ENCODE peak calls at places on chromosomes 7 and 10, in ten cellular contexts. I is left lung, T is psoas muscle, V is left ventricle myocardium inferior, D is stomach, E is epithelial cell of esophagus, Q is transverse colon, Z is BJ, G is endothelial cell, P is AG09309. B is an unnamed sample.

GRCh38 chr7:150910996-150911422 is 58.7 kb downstream of the AOC1 start:
- DNase-seq in I (no peak), T (no peak), V (no peak), D (no peak), E (no peak), Q (no peak), Z (no peak), G (no peak), P (no peak), B (no peak)

GRCh38 chr10:126011995-126012394 is 115.6 kb downstream of the FANK1 start:
- DNase-seq in I (no peak), T (no peak), V (no peak), D (no peak), E (no peak), Q (no peak), Z (no peak), G (no peak), P (no peak), B (no peak)

GRCh38 chr7:1965579-1966294 is 267.0 kb downstream of the MAD1L1 start:
- DNase-seq in I (peak), T (peak), V (peak), D (no peak), E (no peak), Q (no peak), Z (no peak), G (no peak), P (no peak), B (no peak)

GRCh38 chr10:19546224-19546623 is 270.0 kb upstream of the PLXDC2 start:
- DNase-seq in I (no peak), T (no peak), V (no peak), D (no peak), E (no peak), Q (no peak), Z (no peak), G (no peak), P (no peak), B (no peak)

GRCh38 chr10:131748191-131748590 is 152.6 kb upstream of the PPP2R2D start:
- DNase-seq in I (no peak), T (no peak), V (no peak), D (no peak), E (no peak), Q (no peak), Z (no peak), G (no peak), P (no peak), B (no peak)

GRCh38 chr7:105277341-105277740 is 111.4 kb downstream of the SRPK2 start:
- DNase-seq in I (no peak), T (no peak), V (no peak), D (no peak), E (peak), Q (no peak), Z (no peak), G (no peak), P (no peak), B (no peak)

GRCh38 chr7:30778246-30779025 is 7.2 kb downstream of the MINDY4 start:
- DNase-seq in I (no peak), T (peak), V (no peak), D (no peak), E (no peak), Q (no peak), Z (peak), G (no peak), P (peak), B (no peak)

GRCh38 chr7:45215611-45216062 is 58.0 kb downstream of the RAMP3 start:
- DNase-seq in I (no peak), T (no peak), V (no peak), D (no peak), E (no peak), Q (no peak), Z (no peak), G (no peak), P (no peak), B (no peak)

GRCh38 chr10:125363776-125364175 is 203.4 kb upstream of the CTBP2 start:
- DNase-seq in I (no peak), T (no peak), V (no peak), D (no peak), E (no peak), Q (no peak), Z (no peak), G (no peak), P (no peak), B (no peak)

GRCh38 chr7:96217147-96217546 is 104.8 kb downstream of the SLC25A13 start:
- DNase-seq in I (no peak), T (no peak), V (no peak), D (no peak), E (no peak), Q (no peak), Z (no peak), G (no peak), P (no peak), B (no peak)

GRCh38 chr7:107486041-107486440 is 16.2 kb downstream of the GPR22 start:
- DNase-seq in I (no peak), T (no peak), V (no peak), D (no peak), E (no peak), Q (no peak), Z (no peak), G (no peak), P (no peak), B (no peak)

GRCh38 chr7:35015346-35015859 is 21.9 kb downstream of the DPY19L1 start:
- DNase-seq in I (no peak), T (no peak), V (no peak), D (no peak), E (no peak), Q (no peak), Z (no peak), G (no peak), P (no peak), B (no peak)

GRCh38 chr10:26807532-26807931 is 53.2 kb downstream of the ABI1 start:
- DNase-seq in I (no peak), T (no peak), V (no peak), D (no peak), E (no peak), Q (no peak), Z (no peak), G (no peak), P (no peak), B (no peak)

GRCh38 chr7:141666071-141666470 is 35.9 kb downstream of the DENND11 start:
- DNase-seq in I (no peak), T (no peak), V (no peak), D (no peak), E (no peak), Q (no peak), Z (no peak), G (no peak), P (no peak), B (no peak)

GRCh38 chr10:25059990-25060389 is 43.6 kb downstream of the THNSL1 start:
- DNase-seq in I (peak), T (peak), V (peak), D (peak), E (peak), Q (peak), Z (no peak), G (no peak), P (peak), B (no peak)

GRCh38 chr7:140209866-140210609 is 33.3 kb upstream of the KDM7A start:
- DNase-seq in I (peak), T (no peak), V (peak), D (peak), E (no peak), Q (peak), Z (no peak), G (no peak), P (no peak), B (no peak)

GRCh38 chr10:101001225-101002035 is 1.8 kb downstream of the LZTS2 start:
- DNase-seq in I (peak), T (peak), V (peak), D (peak), E (peak), Q (peak), Z (peak), G (no peak), P (peak), B (peak)

GRCh38 chr7:117873056-117873932 is at the start of gene CTTNBP2:
- DNase-seq in I (peak), T (peak), V (peak), D (peak), E (peak), Q (peak), Z (no peak), G (peak), P (peak), B (peak)

GRCh38 chr7:96674565-96674964 is 35.1 kb downstream of the SEM1 start:
- DNase-seq in I (no peak), T (no peak), V (no peak), D (no peak), E (no peak), Q (no peak), Z (no peak), G (no peak), P (no peak), B (no peak)

GRCh38 chr10:90788987-90789386 is 68.9 kb downstream of the HTR7 start:
- DNase-seq in I (no peak), T (no peak), V (no peak), D (no peak), E (no peak), Q (no peak), Z (no peak), G (no peak), P (no peak), B (no peak)

GRCh38 chr10:34432589-34432988 is 382.5 kb downstream of the PARD3 start:
- DNase-seq in I (no peak), T (no peak), V (no peak), D (no peak), E (peak), Q (no peak), Z (no peak), G (no peak), P (no peak), B (no peak)

GRCh38 chr10:18104223-18104872 is 35.9 kb upstream of the CACNB2 start:
- DNase-seq in I (no peak), T (peak), V (peak), D (peak), E (peak), Q (peak), Z (no peak), G (peak), P (no peak), B (peak)

GRCh38 chr10:72073677-72074412 is 14.5 kb downstream of the SPOCK2 start:
- DNase-seq in I (no peak), T (no peak), V (no peak), D (no peak), E (no peak), Q (no peak), Z (no peak), G (no peak), P (no peak), B (no peak)

GRCh38 chr10:72072046-72072445 is 16.3 kb downstream of the SPOCK2 start:
- DNase-seq in I (no peak), T (no peak), V (no peak), D (no peak), E (no peak), Q (no peak), Z (no peak), G (no peak), P (no peak), B (no peak)

GRCh38 chr10:72069751-72070501 is 18.4 kb downstream of the SPOCK2 start:
- DNase-seq in I (no peak), T (no peak), V (no peak), D (no peak), E (no peak), Q (no peak), Z (no peak), G (no peak), P (no peak), B (peak)

GRCh38 chr10:72074413-72075183 is 13.8 kb downstream of the SPOCK2 start:
- DNase-seq in I (no peak), T (no peak), V (no peak), D (no peak), E (no peak), Q (no peak), Z (no peak), G (no peak), P (no peak), B (no peak)

DNA sequence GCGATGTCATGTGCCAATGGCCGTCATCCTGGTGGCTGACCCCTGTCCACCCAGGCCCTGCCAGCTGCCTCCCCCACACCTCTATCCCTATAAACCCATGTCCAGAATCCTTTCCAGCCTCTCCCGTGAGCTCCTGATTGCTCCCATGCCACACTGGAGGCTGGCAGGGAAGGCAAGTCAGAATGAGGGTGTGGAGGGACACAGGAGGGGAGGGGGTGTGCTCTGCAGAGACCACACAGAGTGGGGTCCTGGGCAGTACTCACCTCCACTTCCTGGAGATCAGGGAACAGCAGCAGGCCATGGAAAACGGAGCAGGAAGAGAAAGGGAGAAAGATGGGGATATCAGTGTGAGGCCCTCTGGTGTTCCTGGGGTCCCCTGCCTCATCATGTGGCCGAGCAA is 15.7 kb downstream of the SPOCK2 start:
- DNase-seq in I (no peak), T (no peak), V (no peak), D (no peak), E (no peak), Q (no peak), Z (no peak), G (no peak), P (no peak), B (no peak)
- TF ChIP-seq CTCF in I (no peak), T (no peak), V (no peak), D (no peak), E (no peak), Q (no peak), Z (no peak), G (no peak), P (no peak), B (no peak)

GRCh38 chr7:148932-149855 is 43.2 kb upstream of the FAM20C start:
- DNase-seq in I (peak), T (peak), V (peak), D (peak), E (peak), Q (peak), Z (peak), G (peak), P (peak), B (peak)
- TF ChIP-seq CTCF in I (no peak), T (no peak), V (no peak), D (peak), E (no peak), Q (no peak), Z (no peak), G (no peak), P (no peak), B (no peak)

DNA sequence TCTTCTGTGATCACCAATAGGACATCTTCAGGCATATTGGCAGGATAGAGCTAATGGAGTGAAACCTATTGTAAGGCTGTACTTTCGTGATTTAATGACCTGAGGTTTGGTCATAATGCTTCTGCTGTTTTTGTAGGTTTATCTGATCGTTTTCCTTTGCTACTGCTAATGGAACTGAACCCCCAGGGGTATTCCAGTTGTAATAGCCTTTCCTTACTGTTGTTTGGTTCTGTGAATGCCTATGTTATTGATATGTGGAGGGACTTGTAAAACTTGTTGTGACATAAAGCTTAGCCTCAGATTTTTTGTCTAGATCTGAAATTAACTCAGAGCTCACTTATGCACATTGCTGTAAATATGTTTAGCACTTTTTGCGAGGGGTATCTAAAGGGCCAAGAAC is 10.9 kb upstream of the VWA2 start:
- DNase-seq in I (no peak), T (no peak), V (no peak), D (no peak), E (no peak), Q (no peak), Z (no peak), G (no peak), P (no peak), B (no peak)
- TF ChIP-seq CTCF in I (no peak), T (no peak), V (no peak), D (no peak), E (no peak), Q (no peak), Z (no peak), G (no peak), P (no peak), B (no peak)

GRCh38 chr10:43822509-43823236 is 174.0 kb upstream of the ZNF32 start:
- DNase-seq in I (no peak), T (no peak), V (no peak), D (no peak), E (no peak), Q (no peak), Z (no peak), G (no peak), P (no peak), B (no peak)
- TF ChIP-seq CTCF in I (no peak), T (no peak), V (no peak), D (no peak), E (no peak), Q (no peak), Z (no peak), G (no peak), P (no peak), B (no peak)

GRCh38 chr7:84912993-84913635 is 273.7 kb downstream of the SEMA3D start:
- DNase-seq in I (no peak), T (no peak), V (no peak), D (no peak), E (peak), Q (no peak), Z (no peak), G (no peak), P (no peak), B (no peak)

GRCh38 chr7:84916161-84916560 is 270.7 kb downstream of the SEMA3D start:
- DNase-seq in I (no peak), T (no peak), V (no peak), D (no peak), E (no peak), Q (no peak), Z (no peak), G (no peak), P (no peak), B (no peak)

GRCh38 chr7:84912537-84912936 is 274.3 kb downstream of the SEMA3D start:
- DNase-seq in I (no peak), T (no peak), V (no peak), D (no peak), E (no peak), Q (no peak), Z (no peak), G (no peak), P (no peak), B (no peak)

GRCh38 chr7:84913731-84914130 is 273.1 kb downstream of the SEMA3D start:
- DNase-seq in I (no peak), T (no peak), V (no peak), D (no peak), E (peak), Q (no peak), Z (peak), G (no peak), P (no peak), B (no peak)

GRCh38 chr7:84914598-84914997 is 272.3 kb downstream of the SEMA3D start:
- DNase-seq in I (no peak), T (no peak), V (no peak), D (no peak), E (peak), Q (no peak), Z (no peak), G (no peak), P (no peak), B (no peak)
- TF ChIP-seq CTCF in I (no peak), T (no peak), V (peak), D (no peak), E (peak), Q (no peak), Z (no peak), G (no peak), P (no peak), B (no peak)

GRCh38 chr7:134458341-134458805 is 527 bp downstream of the AKR1B1 start:
- DNase-seq in I (peak), T (peak), V (peak), D (peak), E (peak), Q (peak), Z (no peak), G (peak), P (no peak), B (peak)
- TF ChIP-seq CTCF in I (no peak), T (no peak), V (peak), D (no peak), E (peak), Q (peak), Z (peak), G (no peak), P (peak), B (no peak)

DNA sequence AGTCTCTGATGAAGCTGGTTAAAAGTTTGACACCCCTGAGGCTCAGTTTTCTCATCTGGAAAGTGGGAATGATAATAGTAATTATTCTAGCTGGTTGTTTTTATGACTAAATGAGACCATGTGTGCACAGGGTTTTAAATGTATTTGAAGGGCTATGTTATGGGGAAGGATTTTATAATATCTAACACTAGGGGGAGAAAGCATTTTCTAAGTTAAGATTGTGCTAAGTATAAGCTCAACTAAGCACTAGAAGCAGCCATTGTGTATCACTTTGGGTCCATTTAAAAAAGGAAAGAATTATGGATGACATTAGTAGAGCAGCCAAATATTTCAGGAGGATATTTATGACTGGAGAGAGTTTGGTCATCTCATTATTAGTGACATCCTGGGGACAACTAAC is 49.5 kb upstream of the CREB5 start:
- DNase-seq in I (no peak), T (no peak), V (no peak), D (no peak), E (no peak), Q (no peak), Z (no peak), G (no peak), P (no peak), B (no peak)
- TF ChIP-seq CTCF in I (no peak), T (no peak), V (no peak), D (no peak), E (no peak), Q (no peak), Z (peak), G (no peak), P (peak), B (no peak)

GRCh38 chr7:4439444-4439843 is 242.7 kb upstream of the FOXK1 start:
- DNase-seq in I (no peak), T (no peak), V (no peak), D (no peak), E (no peak), Q (no peak), Z (no peak), G (no peak), P (no peak), B (no peak)
- TF ChIP-seq CTCF in I (no peak), T (no peak), V (no peak), D (no peak), E (no peak), Q (no peak), Z (no peak), G (no peak), P (no peak), B (no peak)

GRCh38 chr7:73342645-73343044 is 14.7 kb downstream of the FKBP6 start:
- DNase-seq in I (no peak), T (no peak), V (no peak), D (peak), E (peak), Q (no peak), Z (no peak), G (peak), P (no peak), B (no peak)
- TF ChIP-seq CTCF in I (no peak), T (peak), V (peak), D (peak), E (peak), Q (peak), Z (peak), G (no peak), P (peak), B (peak)

DNA sequence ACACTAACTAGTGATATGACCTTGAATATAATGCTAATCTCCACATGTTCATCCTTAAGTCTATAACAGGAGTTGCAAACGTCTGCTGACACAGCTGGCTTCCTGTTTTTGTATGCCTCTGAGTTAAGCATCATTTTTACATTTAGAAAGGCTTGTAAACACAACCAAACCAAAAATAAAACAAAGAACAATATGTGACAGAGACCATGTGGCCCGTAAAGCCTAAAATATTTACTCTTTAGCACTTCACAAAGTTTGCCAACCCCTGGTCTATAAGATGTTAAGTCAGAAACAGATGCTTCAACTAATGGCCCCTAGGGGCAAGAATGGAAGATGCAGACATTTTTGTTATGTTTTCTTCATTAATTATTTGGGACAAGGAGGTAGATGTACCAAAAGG is 109.3 kb downstream of the CPEB3 start:
- DNase-seq in I (no peak), T (no peak), V (no peak), D (no peak), E (no peak), Q (no peak), Z (no peak), G (no peak), P (no peak), B (no peak)
- TF ChIP-seq CTCF in I (peak), T (no peak), V (peak), D (no peak), E (peak), Q (peak), Z (peak), G (peak), P (peak), B (no peak)